ENCODE peak calls at places on chromosomes 4 and X, in ten cellular contexts. One of them, this sample, is unnamed.

GRCh38 chr4:70473691-70474090 is 1.7 kb downstream of the MUC7 start:
- DNase-seq in body of pancreas: no peak
- DNase-seq in HCT116: no peak
- DNase-seq in GM19239: no peak
- DNase-seq in stimulated activated CD8-positive, alpha-beta memory T cell treated with anti-CD3 and anti-CD28 coated beads, Interleukin-4, amount 100 ng/mL, for 1 hour: no peak
- DNase-seq in immature natural killer cell: no peak
- DNase-seq in COR-L47: no peak
- DNase-seq in adrenal gland: no peak
- DNase-seq in SW480: no peak
- DNase-seq in NCI-H2029 treated with DMSO at 0.1 percent for 48 hours: no peak
- DNase-seq in this sample: no peak

GRCh38 chr4:89661490-89661889 is 175.5 kb downstream of the SNCA start:
- DNase-seq in adrenal gland: no peak
- DNase-seq in COR-L47: no peak
- DNase-seq in stimulated activated CD8-positive, alpha-beta memory T cell treated with anti-CD3 and anti-CD28 coated beads, Interleukin-4, amount 100 ng/mL, for 1 hour: no peak
- DNase-seq in HCT116: no peak
- DNase-seq in immature natural killer cell: no peak
- DNase-seq in body of pancreas: no peak
- DNase-seq in GM19239: no peak
- DNase-seq in SW480: peak
- DNase-seq in NCI-H2029 treated with DMSO at 0.1 percent for 48 hours: no peak
- DNase-seq in this sample: peak

GRCh38 chr4:113882668-113883067 is 96.8 kb downstream of the ARSJ start:
- DNase-seq in GM19239: no peak
- DNase-seq in HCT116: no peak
- DNase-seq in NCI-H2029 treated with DMSO at 0.1 percent for 48 hours: no peak
- DNase-seq in SW480: no peak
- DNase-seq in stimulated activated CD8-positive, alpha-beta memory T cell treated with anti-CD3 and anti-CD28 coated beads, Interleukin-4, amount 100 ng/mL, for 1 hour: no peak
- DNase-seq in adrenal gland: no peak
- DNase-seq in body of pancreas: no peak
- DNase-seq in COR-L47: no peak
- DNase-seq in immature natural killer cell: no peak
- DNase-seq in this sample: no peak

GRCh38 chrX:123959281-123960063 is 2.0 kb upstream of the STAG2 start:
- DNase-seq in HCT116: no peak
- DNase-seq in COR-L47: peak
- DNase-seq in adrenal gland: peak
- DNase-seq in body of pancreas: peak
- DNase-seq in immature natural killer cell: no peak
- DNase-seq in stimulated activated CD8-positive, alpha-beta memory T cell treated with anti-CD3 and anti-CD28 coated beads, Interleukin-4, amount 100 ng/mL, for 1 hour: no peak
- DNase-seq in GM19239: no peak
- DNase-seq in NCI-H2029 treated with DMSO at 0.1 percent for 48 hours: no peak
- DNase-seq in SW480: peak
- DNase-seq in this sample: peak

GRCh38 chr4:120049732-120050494 is 16.7 kb downstream of the MAD2L1 start:
- DNase-seq in NCI-H2029 treated with DMSO at 0.1 percent for 48 hours: peak
- DNase-seq in GM19239: peak
- DNase-seq in COR-L47: peak
- DNase-seq in immature natural killer cell: peak
- DNase-seq in body of pancreas: peak
- DNase-seq in HCT116: peak
- DNase-seq in adrenal gland: peak
- DNase-seq in stimulated activated CD8-positive, alpha-beta memory T cell treated with anti-CD3 and anti-CD28 coated beads, Interleukin-4, amount 100 ng/mL, for 1 hour: peak
- DNase-seq in SW480: peak
- DNase-seq in this sample: no peak

GRCh38 chr4:123621072-123621705 is 224.6 kb downstream of the SPRY1 start:
- DNase-seq in SW480: no peak
- DNase-seq in body of pancreas: no peak
- DNase-seq in adrenal gland: no peak
- DNase-seq in stimulated activated CD8-positive, alpha-beta memory T cell treated with anti-CD3 and anti-CD28 coated beads, Interleukin-4, amount 100 ng/mL, for 1 hour: no peak
- DNase-seq in immature natural killer cell: peak
- DNase-seq in HCT116: no peak
- DNase-seq in COR-L47: no peak
- DNase-seq in NCI-H2029 treated with DMSO at 0.1 percent for 48 hours: no peak
- DNase-seq in GM19239: no peak
- DNase-seq in this sample: no peak

GRCh38 chrX:34563061-34563460 is 94.0 kb downstream of the TMEM47 start:
- DNase-seq in NCI-H2029 treated with DMSO at 0.1 percent for 48 hours: no peak
- DNase-seq in adrenal gland: no peak
- DNase-seq in body of pancreas: no peak
- DNase-seq in HCT116: no peak
- DNase-seq in GM19239: no peak
- DNase-seq in COR-L47: no peak
- DNase-seq in immature natural killer cell: no peak
- DNase-seq in stimulated activated CD8-positive, alpha-beta memory T cell treated with anti-CD3 and anti-CD28 coated beads, Interleukin-4, amount 100 ng/mL, for 1 hour: no peak
- DNase-seq in SW480: no peak
- DNase-seq in this sample: no peak

GRCh38 chr4:163554870-163555465 is 60.5 kb downstream of the TMA16 start:
- DNase-seq in stimulated activated CD8-positive, alpha-beta memory T cell treated with anti-CD3 and anti-CD28 coated beads, Interleukin-4, amount 100 ng/mL, for 1 hour: no peak
- DNase-seq in immature natural killer cell: no peak
- DNase-seq in SW480: peak
- DNase-seq in adrenal gland: no peak
- DNase-seq in HCT116: no peak
- DNase-seq in NCI-H2029 treated with DMSO at 0.1 percent for 48 hours: no peak
- DNase-seq in body of pancreas: no peak
- DNase-seq in GM19239: no peak
- DNase-seq in COR-L47: no peak
- DNase-seq in this sample: no peak

GRCh38 chrX:45806410-45807121 is 605.9 kb upstream of the DIPK2B start:
- DNase-seq in HCT116: no peak
- DNase-seq in stimulated activated CD8-positive, alpha-beta memory T cell treated with anti-CD3 and anti-CD28 coated beads, Interleukin-4, amount 100 ng/mL, for 1 hour: no peak
- DNase-seq in body of pancreas: no peak
- DNase-seq in GM19239: peak
- DNase-seq in SW480: no peak
- DNase-seq in adrenal gland: no peak
- DNase-seq in immature natural killer cell: peak
- DNase-seq in NCI-H2029 treated with DMSO at 0.1 percent for 48 hours: no peak
- DNase-seq in COR-L47: no peak
- DNase-seq in this sample: no peak

GRCh38 chr4:184408021-184408710 is 66.2 kb downstream of the IRF2 start:
- DNase-seq in body of pancreas: no peak
- DNase-seq in stimulated activated CD8-positive, alpha-beta memory T cell treated with anti-CD3 and anti-CD28 coated beads, Interleukin-4, amount 100 ng/mL, for 1 hour: no peak
- DNase-seq in adrenal gland: no peak
- DNase-seq in SW480: no peak
- DNase-seq in immature natural killer cell: no peak
- DNase-seq in HCT116: no peak
- DNase-seq in GM19239: no peak
- DNase-seq in NCI-H2029 treated with DMSO at 0.1 percent for 48 hours: no peak
- DNase-seq in COR-L47: no peak
- DNase-seq in this sample: peak

GRCh38 chrX:76195579-76195978 is 22.7 kb downstream of the PBDC1 start:
- DNase-seq in adrenal gland: no peak
- DNase-seq in COR-L47: no peak
- DNase-seq in NCI-H2029 treated with DMSO at 0.1 percent for 48 hours: no peak
- DNase-seq in immature natural killer cell: no peak
- DNase-seq in GM19239: no peak
- DNase-seq in SW480: no peak
- DNase-seq in stimulated activated CD8-positive, alpha-beta memory T cell treated with anti-CD3 and anti-CD28 coated beads, Interleukin-4, amount 100 ng/mL, for 1 hour: no peak
- DNase-seq in HCT116: no peak
- DNase-seq in body of pancreas: no peak
- DNase-seq in this sample: no peak